ENCODE peak calls at places on chromosomes 2 and 18, in seven cellular contexts. One of them, this sample, is unnamed.

GRCh38 chr2:120625865-120626560 is 109.7 kb upstream of the GLI2 start:
- DNase-seq in spleen: peak
- DNase-seq in NAMALWA: no peak
- DNase-seq in neuronal stem cell: no peak
- DNase-seq in H54: no peak
- DNase-seq in activated CD4-positive, CD25-positive, alpha-beta regulatory T cell treated with anti-CD3 and anti-CD28 coated beads, Interleukin-2, amount 50 U/mL, for 16 hours: no peak
- DNase-seq in fibroblast of mammary gland: no peak
- DNase-seq in this sample: no peak

GRCh38 chr2:240247868-240248820 is 107.7 kb upstream of the OTOS start:
- DNase-seq in spleen: peak
- DNase-seq in neuronal stem cell: no peak
- DNase-seq in H54: no peak
- DNase-seq in NAMALWA: no peak
- DNase-seq in fibroblast of mammary gland: no peak
- DNase-seq in activated CD4-positive, CD25-positive, alpha-beta regulatory T cell treated with anti-CD3 and anti-CD28 coated beads, Interleukin-2, amount 50 U/mL, for 16 hours: no peak
- DNase-seq in this sample: no peak

GRCh38 chr2:100012575-100012974 is 129.8 kb downstream of the AFF3 start:
- DNase-seq in activated CD4-positive, CD25-positive, alpha-beta regulatory T cell treated with anti-CD3 and anti-CD28 coated beads, Interleukin-2, amount 50 U/mL, for 16 hours: no peak
- DNase-seq in NAMALWA: no peak
- DNase-seq in H54: no peak
- DNase-seq in fibroblast of mammary gland: no peak
- DNase-seq in spleen: no peak
- DNase-seq in neuronal stem cell: no peak
- DNase-seq in this sample: no peak

GRCh38 chr2:34110392-34110791 is 511.3 kb upstream of the FAM98A start:
- DNase-seq in neuronal stem cell: no peak
- DNase-seq in H54: no peak
- DNase-seq in activated CD4-positive, CD25-positive, alpha-beta regulatory T cell treated with anti-CD3 and anti-CD28 coated beads, Interleukin-2, amount 50 U/mL, for 16 hours: no peak
- DNase-seq in NAMALWA: no peak
- DNase-seq in fibroblast of mammary gland: no peak
- DNase-seq in spleen: no peak
- DNase-seq in this sample: no peak

GRCh38 chr18:48227206-48227605 is 182.0 kb downstream of the ZBTB7C start:
- DNase-seq in spleen: no peak
- DNase-seq in NAMALWA: no peak
- DNase-seq in activated CD4-positive, CD25-positive, alpha-beta regulatory T cell treated with anti-CD3 and anti-CD28 coated beads, Interleukin-2, amount 50 U/mL, for 16 hours: no peak
- DNase-seq in neuronal stem cell: no peak
- DNase-seq in fibroblast of mammary gland: no peak
- DNase-seq in H54: no peak
- DNase-seq in this sample: peak

GRCh38 chr2:234444888-234445287 is 52.0 kb downstream of the ARL4C start:
- DNase-seq in activated CD4-positive, CD25-positive, alpha-beta regulatory T cell treated with anti-CD3 and anti-CD28 coated beads, Interleukin-2, amount 50 U/mL, for 16 hours: no peak
- DNase-seq in NAMALWA: peak
- DNase-seq in spleen: peak
- DNase-seq in neuronal stem cell: no peak
- DNase-seq in fibroblast of mammary gland: peak
- DNase-seq in H54: no peak
- DNase-seq in this sample: no peak

GRCh38 chr2:196592912-196593881 is 46.3 kb upstream of the CCDC150 start:
- DNase-seq in fibroblast of mammary gland: peak
- DNase-seq in activated CD4-positive, CD25-positive, alpha-beta regulatory T cell treated with anti-CD3 and anti-CD28 coated beads, Interleukin-2, amount 50 U/mL, for 16 hours: no peak
- DNase-seq in H54: peak
- DNase-seq in neuronal stem cell: peak
- DNase-seq in NAMALWA: no peak
- DNase-seq in spleen: peak
- DNase-seq in this sample: peak

GRCh38 chr2:168719446-168719845 is 83.0 kb upstream of the NOSTRIN start:
- DNase-seq in NAMALWA: no peak
- DNase-seq in spleen: no peak
- DNase-seq in fibroblast of mammary gland: no peak
- DNase-seq in neuronal stem cell: no peak
- DNase-seq in activated CD4-positive, CD25-positive, alpha-beta regulatory T cell treated with anti-CD3 and anti-CD28 coated beads, Interleukin-2, amount 50 U/mL, for 16 hours: no peak
- DNase-seq in H54: no peak
- DNase-seq in this sample: no peak

GRCh38 chr18:12872408-12872807 is 11.6 kb downstream of the PTPN2 start:
- DNase-seq in H54: no peak
- DNase-seq in spleen: no peak
- DNase-seq in activated CD4-positive, CD25-positive, alpha-beta regulatory T cell treated with anti-CD3 and anti-CD28 coated beads, Interleukin-2, amount 50 U/mL, for 16 hours: no peak
- DNase-seq in neuronal stem cell: no peak
- DNase-seq in fibroblast of mammary gland: no peak
- DNase-seq in NAMALWA: no peak
- DNase-seq in this sample: no peak

GRCh38 chr2:26674002-26674751 is 18.3 kb upstream of the KCNK3 start:
- DNase-seq in H54: no peak
- DNase-seq in NAMALWA: no peak
- DNase-seq in spleen: peak
- DNase-seq in fibroblast of mammary gland: no peak
- DNase-seq in neuronal stem cell: no peak
- DNase-seq in activated CD4-positive, CD25-positive, alpha-beta regulatory T cell treated with anti-CD3 and anti-CD28 coated beads, Interleukin-2, amount 50 U/mL, for 16 hours: no peak
- DNase-seq in this sample: no peak

GRCh38 chr2:234495076-234495800 is 1.6 kb downstream of the ARL4C start:
- DNase-seq in neuronal stem cell: no peak
- DNase-seq in NAMALWA: no peak
- DNase-seq in activated CD4-positive, CD25-positive, alpha-beta regulatory T cell treated with anti-CD3 and anti-CD28 coated beads, Interleukin-2, amount 50 U/mL, for 16 hours: no peak
- DNase-seq in spleen: peak
- DNase-seq in fibroblast of mammary gland: peak
- DNase-seq in H54: no peak
- DNase-seq in this sample: no peak

GRCh38 chr2:28445448-28446258 is 50.2 kb upstream of the PLB1 start:
- DNase-seq in H54: peak
- DNase-seq in spleen: no peak
- DNase-seq in fibroblast of mammary gland: peak
- DNase-seq in activated CD4-positive, CD25-positive, alpha-beta regulatory T cell treated with anti-CD3 and anti-CD28 coated beads, Interleukin-2, amount 50 U/mL, for 16 hours: no peak
- DNase-seq in neuronal stem cell: no peak
- DNase-seq in NAMALWA: no peak
- DNase-seq in this sample: no peak

GRCh38 chr18:28571929-28572328 is 395.0 kb upstream of the CDH2 start:
- DNase-seq in neuronal stem cell: no peak
- DNase-seq in spleen: no peak
- DNase-seq in fibroblast of mammary gland: no peak
- DNase-seq in NAMALWA: no peak
- DNase-seq in activated CD4-positive, CD25-positive, alpha-beta regulatory T cell treated with anti-CD3 and anti-CD28 coated beads, Interleukin-2, amount 50 U/mL, for 16 hours: no peak
- DNase-seq in H54: no peak
- DNase-seq in this sample: no peak

GRCh38 chr2:152228215-152228614 is 52.7 kb upstream of the STAM2 start:
- DNase-seq in H54: no peak
- DNase-seq in neuronal stem cell: no peak
- DNase-seq in NAMALWA: no peak
- DNase-seq in fibroblast of mammary gland: no peak
- DNase-seq in activated CD4-positive, CD25-positive, alpha-beta regulatory T cell treated with anti-CD3 and anti-CD28 coated beads, Interleukin-2, amount 50 U/mL, for 16 hours: no peak
- DNase-seq in spleen: no peak
- DNase-seq in this sample: no peak

GRCh38 chr2:27431395-27431794 is 3.0 kb downstream of the NRBP1 start:
- DNase-seq in NAMALWA: peak
- DNase-seq in spleen: no peak
- DNase-seq in fibroblast of mammary gland: peak
- DNase-seq in H54: peak
- DNase-seq in neuronal stem cell: no peak
- DNase-seq in activated CD4-positive, CD25-positive, alpha-beta regulatory T cell treated with anti-CD3 and anti-CD28 coated beads, Interleukin-2, amount 50 U/mL, for 16 hours: no peak
- DNase-seq in this sample: no peak

GRCh38 chr2:105776560-105776928 is 31.8 kb downstream of the NCK2 start:
- DNase-seq in activated CD4-positive, CD25-positive, alpha-beta regulatory T cell treated with anti-CD3 and anti-CD28 coated beads, Interleukin-2, amount 50 U/mL, for 16 hours: no peak
- DNase-seq in NAMALWA: no peak
- DNase-seq in fibroblast of mammary gland: no peak
- DNase-seq in H54: no peak
- DNase-seq in neuronal stem cell: no peak
- DNase-seq in spleen: no peak
- DNase-seq in this sample: no peak

GRCh38 chr2:176813526-176814179 is 398.9 kb upstream of the HNRNPA3 start:
- DNase-seq in H54: no peak
- DNase-seq in activated CD4-positive, CD25-positive, alpha-beta regulatory T cell treated with anti-CD3 and anti-CD28 coated beads, Interleukin-2, amount 50 U/mL, for 16 hours: no peak
- DNase-seq in neuronal stem cell: no peak
- DNase-seq in fibroblast of mammary gland: no peak
- DNase-seq in NAMALWA: no peak
- DNase-seq in spleen: no peak
- DNase-seq in this sample: no peak

GRCh38 chr2:32425719-32426141 is 68.9 kb downstream of the BIRC6 start:
- DNase-seq in neuronal stem cell: no peak
- DNase-seq in H54: no peak
- DNase-seq in NAMALWA: no peak
- DNase-seq in spleen: no peak
- DNase-seq in activated CD4-positive, CD25-positive, alpha-beta regulatory T cell treated with anti-CD3 and anti-CD28 coated beads, Interleukin-2, amount 50 U/mL, for 16 hours: no peak
- DNase-seq in fibroblast of mammary gland: peak
- DNase-seq in this sample: no peak

GRCh38 chr2:120445431-120446143 is 99.7 kb downstream of the INHBB start:
- DNase-seq in NAMALWA: no peak
- DNase-seq in spleen: peak
- DNase-seq in activated CD4-positive, CD25-positive, alpha-beta regulatory T cell treated with anti-CD3 and anti-CD28 coated beads, Interleukin-2, amount 50 U/mL, for 16 hours: no peak
- DNase-seq in fibroblast of mammary gland: peak
- DNase-seq in H54: peak
- DNase-seq in neuronal stem cell: no peak
- DNase-seq in this sample: no peak

GRCh38 chr2:18346364-18346763 is 214.1 kb downstream of the RDH14 start:
- DNase-seq in spleen: no peak
- DNase-seq in fibroblast of mammary gland: peak
- DNase-seq in H54: no peak
- DNase-seq in NAMALWA: no peak
- DNase-seq in activated CD4-positive, CD25-positive, alpha-beta regulatory T cell treated with anti-CD3 and anti-CD28 coated beads, Interleukin-2, amount 50 U/mL, for 16 hours: no peak
- DNase-seq in neuronal stem cell: no peak
- DNase-seq in this sample: no peak

GRCh38 chr2:235619544-235619943 is 125.7 kb downstream of the AGAP1 start:
- DNase-seq in activated CD4-positive, CD25-positive, alpha-beta regulatory T cell treated with anti-CD3 and anti-CD28 coated beads, Interleukin-2, amount 50 U/mL, for 16 hours: no peak
- DNase-seq in H54: no peak
- DNase-seq in spleen: no peak
- DNase-seq in NAMALWA: no peak
- DNase-seq in neuronal stem cell: no peak
- DNase-seq in fibroblast of mammary gland: no peak
- DNase-seq in this sample: no peak

GRCh38 chr2:30888841-30889407 is 81.7 kb upstream of the CAPN13 start:
- DNase-seq in H54: no peak
- DNase-seq in spleen: no peak
- DNase-seq in fibroblast of mammary gland: no peak
- DNase-seq in neuronal stem cell: no peak
- DNase-seq in NAMALWA: no peak
- DNase-seq in activated CD4-positive, CD25-positive, alpha-beta regulatory T cell treated with anti-CD3 and anti-CD28 coated beads, Interleukin-2, amount 50 U/mL, for 16 hours: no peak
- DNase-seq in this sample: no peak